ENCODE peak calls at places on chromosome 7, in six cellular contexts. W is neural progenitor cell, K is sciatic nerve, A is NCI-H748 treated with DMSO at 0.1 percent for 48 hours, O is HFFc6, U is IMR-90. E is an unnamed sample.
A peak's percentile ranks its signal among the peaks of the same experiment; 100 is the strongest.

GRCh38 chr7:132666076-132666775 is 90.0 kb upstream of the PLXNA4 start:
- DNase-seq in W (no peak), A (no peak), K (no peak), O (no peak), U (peak; percentile 5), E (peak; percentile 17)

GRCh38 chr7:53281312-53281711 is 245.9 kb downstream of the POM121L12 start:
- DNase-seq in K (no peak), U (no peak), A (no peak), W (no peak), O (no peak), E (no peak)

GRCh38 chr7:47581442-47581820 is 480 bp downstream of the TNS3 start:
- DNase-seq in A (no peak), W (peak; percentile 59), U (no peak), O (no peak), K (no peak), E (no peak)

GRCh38 chr7:141160246-141160855 is 86.5 kb downstream of the TMEM178B start:
- DNase-seq in W (no peak), A (no peak), U (no peak), O (peak; percentile 6), K (no peak), E (no peak)

GRCh38 chr7:42283553-42283952 is 46.5 kb upstream of the GLI3 start:
- DNase-seq in K (no peak), U (no peak), O (no peak), W (no peak), A (no peak), E (no peak)

GRCh38 chr7:32223721-32224120 is 153.5 kb upstream of the PDE1C start:
- DNase-seq in W (no peak), A (no peak), K (no peak), U (no peak), O (no peak), E (no peak)

GRCh38 chr7:30254248-30254647 is 30.1 kb upstream of the ZNRF2 start:
- DNase-seq in W (no peak), K (no peak), A (no peak), O (no peak), U (no peak), E (no peak)

GRCh38 chr7:142500364-142500763 is 242.5 kb upstream of the PRSS58 start:
- DNase-seq in K (no peak), U (no peak), W (no peak), O (no peak), A (no peak), E (no peak)

GRCh38 chr7:29917583-29917982 is 72.0 kb downstream of the SCRN1 start:
- DNase-seq in O (no peak), A (no peak), W (no peak), U (no peak), K (no peak), E (no peak)

GRCh38 chr7:115825736-115826135 is 204.8 kb downstream of the TFEC start:
- DNase-seq in W (no peak), O (no peak), U (peak; percentile 69), A (no peak), K (no peak), E (no peak)

GRCh38 chr7:34675749-34676374 is 17.8 kb downstream of the NPSR1 start:
- DNase-seq in U (no peak), O (no peak), W (peak; percentile 60), A (no peak), K (no peak), E (peak; percentile 4)

GRCh38 chr7:28311670-28312069 is 100.6 kb upstream of the CREB5 start:
- DNase-seq in W (no peak), U (no peak), O (no peak), K (no peak), A (no peak), E (no peak)

GRCh38 chr7:93779115-93779514 is 111.4 kb downstream of the TFPI2 start:
- DNase-seq in W (no peak), U (no peak), K (no peak), A (no peak), O (no peak), E (no peak)

GRCh38 chr7:29406366-29406765 is 157.3 kb upstream of the PRR15 start:
- DNase-seq in U (no peak), O (no peak), A (no peak), K (no peak), W (no peak), E (no peak)

GRCh38 chr7:25454562-25455031 is 226.3 kb upstream of the NPVF start:
- DNase-seq in A (no peak), W (no peak), K (no peak), U (no peak), O (no peak), E (no peak)

GRCh38 chr7:45171946-45172345 is 14.4 kb downstream of the RAMP3 start:
- DNase-seq in K (no peak), U (no peak), O (no peak), W (no peak), A (no peak), E (no peak)

GRCh38 chr7:157429001-157429679 is 92.3 kb downstream of the DNAJB6 start:
- DNase-seq in O (no peak), W (no peak), U (no peak), A (no peak), K (no peak), E (no peak)

GRCh38 chr7:13017325-13017853 is 330.0 kb downstream of the ARL4A start:
- DNase-seq in O (peak; percentile 11), W (peak; percentile 89), A (no peak), U (peak; percentile 88), K (no peak), E (no peak)

GRCh38 chr7:139108256-139109187 is 998 bp downstream of the ZC3HAV1 start:
- DNase-seq in O (no peak), W (peak; percentile 66), U (peak; percentile 4), A (peak; percentile 65), K (peak; percentile 69), E (peak; percentile 34)

GRCh38 chr7:99199226-99199625 is 8.7 kb downstream of the KPNA7 start:
- DNase-seq in K (no peak), W (no peak), A (no peak), U (no peak), O (no peak), E (no peak)

GRCh38 chr7:86911703-86912102 is 147.8 kb downstream of the ELAPOR2 start:
- DNase-seq in O (no peak), A (no peak), U (no peak), K (no peak), W (peak; percentile 10), E (no peak)

GRCh38 chr7:40784176-40784575 is 649.4 kb downstream of the SUGCT start:
- DNase-seq in U (no peak), A (no peak), O (no peak), W (no peak), K (no peak), E (no peak)

GRCh38 chr7:142438235-142438922 is 180.5 kb upstream of the PRSS58 start:
- DNase-seq in K (no peak), A (no peak), W (peak; percentile 77), O (peak; percentile 39), U (peak; percentile 64), E (no peak)

GRCh38 chr7:131560061-131560460 is 3.6 kb upstream of the PODXL start:
- DNase-seq in W (no peak), K (no peak), O (no peak), A (no peak), U (no peak), E (no peak)

GRCh38 chr7:117113871-117114270 is 160.6 kb downstream of the ST7 start:
- DNase-seq in K (no peak), A (no peak), O (no peak), W (no peak), U (no peak), E (no peak)

GRCh38 chr7:1720325-1720724 is 50.2 kb downstream of the ELFN1 start:
- DNase-seq in A (no peak), W (no peak), K (no peak), O (no peak), U (no peak), E (no peak)

E was measured in stimulated activated CD4-positive, alpha-beta T cell treated with anti-CD3 and anti-CD28 coated beads, Interleukin-1b, Interleukin-23, amount 100 ng/mL, for 48 hours.